ENCODE peak calls at places on chromosomes 4 and X, in four cellular contexts. I is endodermal cell, D is mesenchymal stem cell, C is fibroblast of lung. R is an unnamed sample.

GRCh38 chr4:8029689-8030088 is 90.0 kb upstream of the AFAP1 start:
- DNase-seq in I (no peak), D (no peak), C (no peak), R (no peak)

GRCh38 chr4:25180524-25181131 is 20.4 kb upstream of the SEPSECS start:
- DNase-seq in I (no peak), D (peak), C (peak), R (peak)

GRCh38 chrX:110569506-110569905 is 210.9 kb downstream of the RTL9 start:
- DNase-seq in I (no peak), D (no peak), C (no peak), R (no peak)

GRCh38 chrX:71542411-71542810 is 9.5 kb downstream of the OGT start:
- DNase-seq in I (no peak), D (peak), C (peak), R (peak)

GRCh38 chrX:37765507-37765906 is 14.4 kb upstream of the CYBB start:
- DNase-seq in I (no peak), D (no peak), C (no peak), R (no peak)

GRCh38 chr4:58658701-58659100 is 1548.5 kb upstream of the IGFBP7 start:
- DNase-seq in I (no peak), D (no peak), C (no peak), R (no peak)

GRCh38 chr4:100177855-100178254 is 12.4 kb downstream of the DDIT4L start:
- DNase-seq in I (no peak), D (no peak), C (no peak), R (no peak)

GRCh38 chrX:87571965-87572364 is 54.4 kb downstream of the KLHL4 start:
- DNase-seq in I (no peak), D (peak), C (peak), R (peak)

GRCh38 chr4:60134106-60134505 is 1066.0 kb upstream of the ADGRL3 start:
- DNase-seq in I (no peak), D (peak), C (no peak), R (no peak)

GRCh38 chrX:109347618-109348017 is 134.3 kb downstream of the GUCY2F start:
- DNase-seq in I (peak), D (peak), C (peak), R (peak)

GRCh38 chr4:154491731-154492249 is at the start of gene DCHS2:
- DNase-seq in I (peak), D (no peak), C (no peak), R (peak)

GRCh38 chr4:28792917-28793597 is 1927.1 kb upstream of the PCDH7 start:
- DNase-seq in I (no peak), D (no peak), C (no peak), R (no peak)

GRCh38 chr4:158122501-158122900 is 50.3 kb downstream of the GASK1B start:
- DNase-seq in I (no peak), D (peak), C (peak), R (peak)

GRCh38 chrX:80432863-80433262 is 12.6 kb downstream of the TENT5D start:
- DNase-seq in I (no peak), D (no peak), C (no peak), R (no peak)

GRCh38 chrX:40083979-40084359 is 13.8 kb downstream of the BCOR start:
- DNase-seq in I (no peak), D (no peak), C (no peak), R (no peak)

GRCh38 chr4:107453987-107454386 is 266.0 kb downstream of the PAPSS1 start:
- DNase-seq in I (no peak), D (no peak), C (no peak), R (no peak)

GRCh38 chrX:149638860-149639259 is 7.3 kb upstream of the TMEM185A start:
- DNase-seq in I (no peak), D (no peak), C (no peak), R (no peak)

GRCh38 chr4:128379860-128380259 is 92.2 kb upstream of the PGRMC2 start:
- DNase-seq in I (peak), D (peak), C (peak), R (peak)

GRCh38 chrX:131763674-131764073 is 219.8 kb downstream of the OR13H1 start:
- DNase-seq in I (no peak), D (no peak), C (no peak), R (peak)

GRCh38 chr4:37631551-37631950 is 54.6 kb downstream of the RELL1 start:
- DNase-seq in I (no peak), D (no peak), C (peak), R (peak)

GRCh38 chr4:138948918-138949317 is 66.7 kb upstream of the NOCT start:
- DNase-seq in I (no peak), D (peak), C (no peak), R (peak)

GRCh38 chr4:140755811-140756291 is 334 bp downstream of the TBC1D9 start:
- DNase-seq in I (peak), D (peak), C (peak), R (peak)

GRCh38 chr4:156865391-156865790 is 106.2 kb downstream of the PDGFC start:
- DNase-seq in I (no peak), D (no peak), C (no peak), R (no peak)

GRCh38 chr4:157824006-157824405 is 348.8 kb downstream of the GASK1B start:
- DNase-seq in I (no peak), D (no peak), C (no peak), R (no peak)

GRCh38 chr4:141480950-141481349 is 155.4 kb upstream of the IL15 start:
- DNase-seq in I (no peak), D (no peak), C (no peak), R (no peak)

GRCh38 chr4:187992971-187993370 is 2.6 kb upstream of the ZFP42 start:
- DNase-seq in I (peak), D (no peak), C (no peak), R (no peak)

GRCh38 chrX:21375795-21376069 is 1.5 kb downstream of the CNKSR2 start:
- DNase-seq in I (peak), D (no peak), C (no peak), R (no peak)

GRCh38 chr4:139229534-139230039 is 50.4 kb downstream of the MGARP start:
- DNase-seq in I (no peak), D (peak), C (peak), R (peak)

GRCh38 chrX:285076-285677 is 4.0 kb downstream of the PLCXD1 start:
- DNase-seq in I (no peak), D (no peak), C (no peak), R (no peak)

GRCh38 chr4:113998531-113998930 is 19.1 kb upstream of the ARSJ start:
- DNase-seq in I (no peak), D (no peak), C (peak), R (peak)

GRCh38 chr4:15370296-15370695 is 57.5 kb upstream of the C1QTNF7 start:
- DNase-seq in I (no peak), D (no peak), C (no peak), R (no peak)

GRCh38 chrX:74492720-74493201 is 71.5 kb downstream of the SLC16A2 start:
- DNase-seq in I (peak), D (no peak), C (no peak), R (no peak)

GRCh38 chr4:37981844-37982720 is 21.9 kb downstream of the PTTG2 start:
- DNase-seq in I (peak), D (no peak), C (no peak), R (peak)

GRCh38 chr4:147590249-147590920 is 26.8 kb upstream of the TMEM184C start:
- DNase-seq in I (peak), D (peak), C (peak), R (peak)

GRCh38 chr4:22986881-22987280 is 294.1 kb downstream of the GBA3 start:
- DNase-seq in I (no peak), D (no peak), C (no peak), R (no peak)
- H3K4me3 ChIP-seq in I (no peak), D (no peak), C (no peak), R (no peak)

GRCh38 chr4:31557444-31557843 is 837.3 kb downstream of the PCDH7 start:
- DNase-seq in I (no peak), D (no peak), C (peak), R (no peak)
- H3K9ac ChIP-seq in I (no peak), D (no peak), C (no peak), R (no peak)

DNA sequence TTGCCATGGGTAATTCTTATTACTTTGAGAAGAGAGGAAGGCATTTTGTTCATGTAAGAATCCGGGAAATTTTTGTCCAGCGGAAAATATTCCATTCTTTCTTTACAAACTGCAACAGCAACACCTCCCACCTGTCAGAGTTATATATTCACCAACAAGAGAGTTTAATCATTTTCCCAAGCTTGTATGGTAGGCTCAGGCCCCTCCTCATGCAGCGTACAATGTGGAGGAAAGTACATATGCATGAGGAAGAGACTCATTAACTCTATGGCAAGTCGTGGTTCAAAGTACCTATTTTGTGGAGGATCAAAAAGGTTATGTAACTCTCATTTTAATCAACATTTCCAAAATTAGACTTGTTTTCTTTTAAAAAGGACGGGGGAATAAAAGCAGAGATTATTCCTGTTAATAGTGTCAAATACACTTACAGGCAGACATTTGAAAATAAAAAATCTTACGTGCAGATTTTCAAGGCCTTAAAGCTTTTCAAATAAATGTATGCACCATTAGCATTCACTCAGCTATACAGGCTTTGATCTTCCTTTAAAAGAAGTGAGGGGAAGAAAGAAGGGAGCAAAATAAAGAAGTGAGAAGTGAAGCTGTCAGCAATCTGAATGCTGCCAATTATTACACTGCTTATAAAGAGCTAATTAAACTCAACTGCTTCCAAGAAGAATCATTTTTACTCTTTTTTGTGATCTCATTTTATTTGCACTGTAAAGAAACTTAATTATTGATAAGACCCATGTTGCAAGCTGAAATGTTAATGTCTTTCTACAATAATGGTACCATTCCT is 204.8 kb downstream of the FAT4 start:
- DNase-seq in I (no peak), D (no peak), C (no peak), R (no peak)
- H3K4me3 ChIP-seq in I (no peak), D (no peak), C (no peak), R (no peak)

GRCh38 chr4:957581-958313 is 15.6 kb downstream of the DGKQ start:
- DNase-seq in I (no peak), D (no peak), C (no peak), R (no peak)
- H3K9ac ChIP-seq in I (no peak), D (no peak), C (no peak), R (no peak)

R was measured in adipocyte.